ENCODE peak calls at places on chromosomes 7 and 10, in ten cellular contexts. P is activated CD8-positive, alpha-beta memory T cell treated with anti-CD3 and anti-CD28 coated beads for 24 hours; N is dorsolateral prefrontal cortex; Z is Ammon's horn; Y is iris pigment epithelial cell; W is NCI-H1092 treated with DMSO at 0.1 percent for 48 hours; O is GM12865; X is mucosa of gallbladder; J is cardiac muscle cell; L is Kasumi-1. H is an unnamed sample.

GRCh38 chr10:117926491-117926890 is 120.2 kb downstream of the RAB11FIP2 start:
- DNase-seq in L (peak), Y (peak), J (peak), W (no peak), Z (no peak), N (no peak), O (no peak), X (no peak), P (no peak), H (peak)

GRCh38 chr7:33775790-33776189 is 129.5 kb upstream of the BMPER start:
- DNase-seq in N (no peak), W (no peak), X (no peak), Z (no peak), J (no peak), P (no peak), L (no peak), O (no peak), Y (no peak), H (no peak)

GRCh38 chr7:101998029-101998903 is 180.8 kb downstream of the CUX1 start:
- DNase-seq in J (no peak), Y (no peak), W (no peak), Z (no peak), L (no peak), O (no peak), N (no peak), P (no peak), X (no peak), H (no peak)

GRCh38 chr7:33882950-33883349 is 22.4 kb upstream of the BMPER start:
- DNase-seq in N (no peak), W (no peak), L (no peak), J (no peak), X (no peak), Z (no peak), O (no peak), P (no peak), Y (no peak), H (no peak)

GRCh38 chr10:99976886-99977391 is 32.8 kb downstream of the DNMBP start:
- DNase-seq in Z (peak), P (no peak), J (peak), O (no peak), W (no peak), X (no peak), N (no peak), L (no peak), Y (peak), H (no peak)

GRCh38 chr7:139753079-139753692 is 24.6 kb downstream of the HIPK2 start:
- DNase-seq in J (no peak), N (no peak), O (no peak), L (no peak), P (peak), Y (peak), X (no peak), Z (no peak), W (peak), H (no peak)

GRCh38 chr10:12194752-12195271 is 879 bp downstream of the NUDT5 start:
- DNase-seq in Z (peak), J (peak), N (no peak), Y (peak), L (peak), O (peak), W (no peak), P (peak), X (peak), H (no peak)

GRCh38 chr7:91242097-91242846 is 22.0 kb upstream of the FZD1 start:
- DNase-seq in N (no peak), X (no peak), J (peak), Y (peak), Z (no peak), P (no peak), L (no peak), W (no peak), O (no peak), H (no peak)

GRCh38 chr7:90192876-90193765 is 18.4 kb upstream of the STEAP2 start:
- DNase-seq in X (no peak), W (no peak), Y (no peak), P (no peak), O (no peak), L (no peak), N (no peak), Z (no peak), J (no peak), H (no peak)

GRCh38 chr10:107442035-107442505 is 277.6 kb upstream of the SORCS1 start:
- DNase-seq in P (no peak), W (no peak), Y (peak), X (no peak), J (peak), L (no peak), Z (no peak), N (no peak), O (peak), H (no peak)

GRCh38 chr7:50662059-50662689 is 97.0 kb upstream of the DDC start:
- DNase-seq in N (no peak), O (peak), Y (no peak), W (no peak), Z (no peak), J (no peak), P (no peak), X (no peak), L (no peak), H (peak)

GRCh38 chr10:23200586-23200985 is 8.5 kb downstream of the PTF1A start:
- DNase-seq in N (no peak), W (no peak), X (no peak), L (no peak), P (no peak), Z (no peak), O (no peak), J (no peak), Y (no peak), H (no peak)

H was measured in AML-193.